ENCODE peak calls at places on chromosomes 11 and 22, in four cellular contexts. One of them, this sample, is unnamed.
A peak's percentile ranks its signal among the peaks of the same experiment; 100 is the strongest.

GRCh38 chr11:20156876-20157613 is 3.2 kb downstream of the DBX1 start:
- DNase-seq in sigmoid colon: no peak
- DNase-seq in CD8-positive, alpha-beta T cell: peak; percentile 55
- DNase-seq in adrenal gland: no peak
- DNase-seq in this sample: no peak

GRCh38 chr11:15969281-15969680 is 387.1 kb downstream of the SOX6 start:
- DNase-seq in sigmoid colon: peak; percentile 76
- DNase-seq in CD8-positive, alpha-beta T cell: no peak
- DNase-seq in adrenal gland: peak; percentile 71
- DNase-seq in this sample: no peak

GRCh38 chr11:16126361-16126760 is 230.0 kb downstream of the SOX6 start:
- DNase-seq in sigmoid colon: no peak
- DNase-seq in CD8-positive, alpha-beta T cell: no peak
- DNase-seq in adrenal gland: no peak
- DNase-seq in this sample: no peak

GRCh38 chr11:20363500-20364411 is at the start of gene HTATIP2:
- DNase-seq in sigmoid colon: peak; percentile 84
- DNase-seq in CD8-positive, alpha-beta T cell: peak; percentile 85
- DNase-seq in adrenal gland: peak; percentile 71
- DNase-seq in this sample: peak; percentile 89

GRCh38 chr22:26918236-26918635 is 260.8 kb downstream of the MIAT start:
- DNase-seq in sigmoid colon: no peak
- DNase-seq in CD8-positive, alpha-beta T cell: no peak
- DNase-seq in adrenal gland: no peak
- DNase-seq in this sample: no peak

GRCh38 chr22:30212996-30213441 is 33.5 kb downstream of the LIF start:
- DNase-seq in sigmoid colon: no peak
- DNase-seq in CD8-positive, alpha-beta T cell: no peak
- DNase-seq in adrenal gland: no peak
- DNase-seq in this sample: peak; percentile 76

GRCh38 chr22:48488611-48489456 is 1338.8 kb downstream of the BRD1 start:
- DNase-seq in sigmoid colon: peak; percentile 44
- DNase-seq in CD8-positive, alpha-beta T cell: no peak
- DNase-seq in adrenal gland: no peak
- DNase-seq in this sample: peak; percentile 65

GRCh38 chr22:17707526-17707925 is 66.7 kb downstream of the BID start:
- DNase-seq in sigmoid colon: no peak
- DNase-seq in CD8-positive, alpha-beta T cell: no peak
- DNase-seq in adrenal gland: no peak
- DNase-seq in this sample: no peak

GRCh38 chr22:36619797-36620390 is 83.7 kb downstream of the CACNG2 start:
- DNase-seq in sigmoid colon: no peak
- DNase-seq in CD8-positive, alpha-beta T cell: no peak
- DNase-seq in adrenal gland: no peak
- DNase-seq in this sample: no peak

GRCh38 chr11:10477690-10478046 is 22.6 kb downstream of the AMPD3 start:
- DNase-seq in sigmoid colon: no peak
- DNase-seq in CD8-positive, alpha-beta T cell: no peak
- DNase-seq in adrenal gland: no peak
- DNase-seq in this sample: no peak

GRCh38 chr11:71086687-71087258 is 165.6 kb downstream of the SHANK2 start:
- DNase-seq in sigmoid colon: no peak
- DNase-seq in CD8-positive, alpha-beta T cell: no peak
- DNase-seq in adrenal gland: peak; percentile 44
- DNase-seq in this sample: no peak

GRCh38 chr11:102330226-102330625 is 12.9 kb downstream of the BIRC3 start:
- DNase-seq in sigmoid colon: no peak
- DNase-seq in CD8-positive, alpha-beta T cell: no peak
- DNase-seq in adrenal gland: no peak
- DNase-seq in this sample: no peak

GRCh38 chr11:96162816-96163499 is 180.0 kb downstream of the MAML2 start:
- DNase-seq in sigmoid colon: peak; percentile 76
- DNase-seq in CD8-positive, alpha-beta T cell: no peak
- DNase-seq in adrenal gland: peak; percentile 25
- DNase-seq in this sample: no peak

GRCh38 chr22:21650823-21651520 is 8.9 kb downstream of the SDF2L1 start:
- DNase-seq in sigmoid colon: no peak
- DNase-seq in CD8-positive, alpha-beta T cell: no peak
- DNase-seq in adrenal gland: no peak
- DNase-seq in this sample: no peak

DNA sequence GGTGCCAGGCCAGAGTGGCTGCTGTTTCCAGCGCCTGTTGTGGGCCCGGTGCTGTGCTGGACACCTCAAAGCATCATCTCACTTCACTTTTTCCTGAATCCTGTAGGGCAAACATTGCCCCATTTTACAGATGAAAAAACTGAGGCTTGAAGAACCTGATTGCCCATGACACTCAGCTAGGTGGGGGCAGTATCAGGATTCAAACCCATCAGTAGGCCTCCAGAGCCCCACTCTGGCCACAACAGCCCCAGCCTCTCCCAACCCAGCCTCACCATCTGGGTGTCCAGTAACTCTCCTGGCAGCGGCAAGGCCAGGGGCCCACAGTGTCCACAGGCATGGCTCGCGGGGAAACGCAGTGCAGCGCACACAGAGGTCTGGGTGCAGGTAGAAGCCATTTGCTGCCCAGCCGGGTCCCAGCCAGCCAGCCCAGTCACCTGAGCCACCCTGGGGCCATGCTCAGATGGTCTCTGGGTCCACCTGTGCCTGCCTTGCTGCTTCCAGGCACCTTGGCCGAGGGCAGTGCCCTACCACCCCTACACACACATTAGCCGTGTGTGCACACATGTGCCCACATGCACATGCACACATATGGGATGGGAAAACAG is 11.5 kb downstream of the SLC22A12 start:
- DNase-seq in sigmoid colon: no peak
- DNase-seq in CD8-positive, alpha-beta T cell: no peak
- DNase-seq in adrenal gland: no peak
- DNase-seq in this sample: no peak
- H3K27me3 ChIP-seq in sigmoid colon: no peaks in the 10 kb centered on the region
- H3K27me3 ChIP-seq in CD8-positive, alpha-beta T cell: no peaks in the 10 kb centered on the region
- H3K27me3 ChIP-seq in adrenal gland: no peaks in the 10 kb centered on the region
- H3K27me3 ChIP-seq in this sample: no peaks in the 10 kb centered on the region

GRCh38 chr11:44978961-44979331 is 28.3 kb upstream of the TP53I11 start:
- DNase-seq in sigmoid colon: no peak
- DNase-seq in CD8-positive, alpha-beta T cell: no peak
- DNase-seq in adrenal gland: no peak
- DNase-seq in this sample: no peak
- H3K4me1 ChIP-seq in sigmoid colon: no peaks in the 10 kb centered on the region
- H3K4me1 ChIP-seq in CD8-positive, alpha-beta T cell: peaks cover 42% of the 10 kb centered on the region
- H3K4me1 ChIP-seq in adrenal gland: peaks cover 8% of the 10 kb centered on the region
- H3K4me1 ChIP-seq in this sample: peaks cover 41% of the 10 kb centered on the region

GRCh38 chr11:83467841-83468240 is 181.7 kb upstream of the CCDC90B start:
- DNase-seq in sigmoid colon: no peak
- DNase-seq in CD8-positive, alpha-beta T cell: no peak
- DNase-seq in adrenal gland: no peak
- DNase-seq in this sample: no peak
- H3K27ac ChIP-seq in sigmoid colon: no peak overlapping the region
- H3K27ac ChIP-seq in CD8-positive, alpha-beta T cell: no peak overlapping the region
- H3K27ac ChIP-seq in adrenal gland: no peak overlapping the region
- H3K27ac ChIP-seq in this sample: no peak overlapping the region

GRCh38 chr11:2142762-2143202 is 3.6 kb upstream of the IGF2 start:
- DNase-seq in sigmoid colon: no peak
- DNase-seq in CD8-positive, alpha-beta T cell: no peak
- DNase-seq in adrenal gland: no peak
- DNase-seq in this sample: no peak
- H3K27me3 ChIP-seq in sigmoid colon: peaks cover 95% of the 10 kb centered on the region
- H3K27me3 ChIP-seq in CD8-positive, alpha-beta T cell: peaks cover 46% of the 10 kb centered on the region
- H3K27me3 ChIP-seq in adrenal gland: peaks cover 63% of the 10 kb centered on the region
- H3K27me3 ChIP-seq in this sample: peaks cover 80% of the 10 kb centered on the region